ENCODE peak calls at places on chromosomes 11 and 22, in six cellular contexts. G is prostate gland, P is lower leg skin, O is tibial nerve, Z is ovary, I is IMR-90. T is an unnamed sample.

GRCh38 chr11:68610452-68611116 is 73.8 kb upstream of the GAL start:
- DNase-seq in I (peak; percentile 5), P (no peak), Z (no peak), O (no peak), G (no peak), T (no peak)

GRCh38 chr11:115759622-115760527 is 255.7 kb upstream of the CADM1 start:
- DNase-seq in O (no peak), Z (peak; percentile 32), P (no peak), I (no peak), G (no peak), T (no peak)

GRCh38 chr11:58354727-58355126 is 4.1 kb downstream of the OR5B17 start:
- DNase-seq in P (no peak), Z (no peak), G (no peak), I (no peak), O (no peak), T (no peak)

GRCh38 chr11:57121996-57122395 is 59.8 kb upstream of the LRRC55 start:
- DNase-seq in Z (no peak), G (no peak), P (no peak), I (no peak), O (no peak), T (no peak)

GRCh38 chr11:106197438-106197837 is 120.0 kb downstream of the AASDHPPT start:
- DNase-seq in O (no peak), I (no peak), G (no peak), Z (no peak), P (no peak), T (no peak)

GRCh38 chr22:20020533-20021195 is at the start of gene TANGO2:
- DNase-seq in Z (peak; percentile 87), I (peak; percentile 86), O (peak; percentile 86), P (peak; percentile 86), G (peak; percentile 92), T (peak; percentile 86)

GRCh38 chr11:44661311-44661717 is 65.4 kb upstream of the TSPAN18 start:
- DNase-seq in I (no peak), P (no peak), O (no peak), Z (no peak), G (no peak), T (no peak)

GRCh38 chr11:67251841-67252240 is 14.4 kb upstream of the GRK2 start:
- DNase-seq in O (no peak), Z (no peak), G (no peak), I (no peak), P (no peak), T (no peak)

GRCh38 chr11:43735931-43736330 is 55.4 kb downstream of the HSD17B12 start:
- DNase-seq in P (no peak), Z (no peak), O (no peak), I (peak; percentile 71), G (no peak), T (no peak)

GRCh38 chr11:79708319-79708928 is 267.6 kb upstream of the TENM4 start:
- DNase-seq in I (peak; percentile 50), G (no peak), Z (no peak), O (no peak), P (no peak), T (peak; percentile 30)

GRCh38 chr11:110862407-110862806 is 150.2 kb upstream of the ARHGAP20 start:
- DNase-seq in P (no peak), I (no peak), O (no peak), G (no peak), Z (no peak), T (no peak)

GRCh38 chr11:12224537-12224893 is 114.1 kb downstream of the MICAL2 start:
- DNase-seq in Z (no peak), I (peak; percentile 94), O (peak; percentile 28), G (peak; percentile 69), P (peak; percentile 83), T (peak; percentile 93)

GRCh38 chr11:59076876-59077571 is 9.1 kb upstream of the GLYATL1B start:
- DNase-seq in Z (no peak), O (no peak), I (no peak), P (no peak), G (no peak), T (no peak)

GRCh38 chr11:126969865-126970479 is 30.6 kb downstream of the KIRREL3 start:
- DNase-seq in P (no peak), Z (no peak), O (no peak), G (no peak), I (peak; percentile 83), T (no peak)

GRCh38 chr11:7513210-7514098 is at the start of gene PPFIBP2:
- DNase-seq in G (peak; percentile 94), Z (peak; percentile 81), I (peak; percentile 47), P (peak; percentile 84), O (peak; percentile 66), T (peak; percentile 52)
- TF ChIP-seq POLR2A in G (peak; percentile 85), Z (peak; percentile 46), I (no peak), P (peak; percentile 54), O (peak; percentile 45), T (no peak)

GRCh38 chr11:82869657-82870056 is 30.6 kb downstream of the PRCP start:
- DNase-seq in O (no peak), P (peak; percentile 58), G (peak; percentile 17), Z (no peak), I (no peak), T (no peak)

GRCh38 chr11:82872377-82873150 is 27.7 kb downstream of the PRCP start:
- DNase-seq in I (no peak), P (no peak), G (no peak), Z (no peak), O (no peak), T (no peak)

GRCh38 chr11:82873919-82874333 is 26.3 kb downstream of the PRCP start:
- DNase-seq in G (no peak), Z (no peak), O (no peak), P (no peak), I (no peak), T (no peak)

GRCh38 chr11:82871646-82872045 is 28.6 kb downstream of the PRCP start:
- DNase-seq in G (no peak), P (no peak), I (no peak), O (no peak), Z (no peak), T (no peak)

GRCh38 chr11:82874646-82875523 is 25.3 kb downstream of the PRCP start:
- DNase-seq in Z (no peak), P (no peak), G (no peak), O (no peak), I (no peak), T (no peak)
- TF ChIP-seq POLR2A in Z (no peak), P (no peak), G (no peak), O (no peak), I (no peak), T (no peak)

DNA sequence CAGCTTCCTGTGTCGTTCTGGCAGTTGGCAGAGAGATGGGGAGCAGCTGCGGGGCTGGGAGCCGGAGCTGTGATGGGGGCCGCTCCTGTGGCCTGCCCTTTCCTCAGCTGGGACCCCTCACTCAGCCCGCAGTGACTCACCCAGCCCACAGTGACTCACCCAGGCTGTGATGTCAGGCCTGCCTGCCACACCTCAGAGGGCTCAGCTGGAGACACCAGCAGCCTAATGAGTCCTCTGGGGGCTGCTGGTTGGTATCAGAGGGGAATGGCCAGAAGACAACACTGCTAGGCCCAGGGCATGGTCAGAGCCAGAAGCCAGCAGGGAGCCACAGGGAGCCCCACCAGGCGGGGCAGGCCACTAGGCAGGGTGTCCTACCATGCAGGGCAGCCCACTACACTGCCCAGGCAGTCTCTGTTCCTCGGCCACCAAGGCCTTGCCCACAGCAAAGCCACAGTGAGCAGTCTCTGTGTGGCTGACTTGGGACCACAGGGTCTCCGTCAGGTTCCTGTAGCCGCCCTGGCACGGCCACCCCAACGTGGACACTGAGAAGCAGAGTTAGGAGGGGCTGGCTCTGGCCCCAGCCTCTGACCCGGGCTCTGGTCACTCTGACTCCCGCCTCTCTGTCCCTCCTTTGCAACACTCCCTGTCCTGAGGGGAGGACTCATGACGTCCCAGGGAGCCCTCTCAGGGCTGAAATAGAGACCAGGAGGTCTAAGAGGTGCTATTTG is 4.3 kb upstream of the FXYD2 start:
- DNase-seq in O (no peak), Z (peak; percentile 64), P (no peak), I (peak; percentile 76), G (no peak), T (no peak)
- TF ChIP-seq POLR2A in O (no peak), Z (no peak), P (no peak), I (no peak), G (peak; percentile 20), T (no peak)

GRCh38 chr11:85647604-85648299 is at the start of gene TMEM126A:
- DNase-seq in I (peak; percentile 75), G (peak; percentile 86), P (peak; percentile 88), Z (peak; percentile 82), O (peak; percentile 78), T (peak; percentile 89)
- TF ChIP-seq POLR2A in I (peak; percentile 79), G (peak; percentile 79), P (no peak), Z (peak; percentile 63), O (no peak), T (peak; percentile 86)

GRCh38 chr11:65424200-65425104 is 1.9 kb downstream of the NEAT1 start:
- DNase-seq in Z (no peak), I (peak; percentile 54), O (no peak), P (no peak), G (no peak), T (no peak)

GRCh38 chr11:65421204-65422103 is 1.1 kb upstream of the NEAT1 start:
- DNase-seq in G (peak; percentile 98), O (peak; percentile 92), P (peak; percentile 98), Z (peak; percentile 90), I (peak; percentile 99), T (peak; percentile 40)

GRCh38 chr11:65422104-65422632 is 430 bp upstream of the NEAT1 start:
- DNase-seq in Z (peak; percentile 99), G (peak; percentile 96), I (peak; percentile 97), O (peak; percentile 96), P (peak; percentile 96), T (peak; percentile 45)

GRCh38 chr11:65423516-65424199 is 1.1 kb downstream of the NEAT1 start:
- DNase-seq in G (no peak), I (peak; percentile 32), O (peak; percentile 13), Z (no peak), P (no peak), T (no peak)

GRCh38 chr11:65422633-65423515 is at the start of gene NEAT1:
- DNase-seq in I (peak; percentile 92), O (peak; percentile 98), Z (peak; percentile 98), G (peak; percentile 97), P (peak; percentile 97), T (no peak)
- TF ChIP-seq POLR2A in I (peak; percentile 98), O (peak; percentile 100), Z (peak; percentile 100), G (peak; percentile 97), P (peak; percentile 100), T (peak; percentile 100)

GRCh38 chr22:38347181-38347943 is 30.1 kb upstream of the CSNK1E start:
- DNase-seq in G (no peak), Z (no peak), O (peak; percentile 10), I (no peak), P (no peak), T (no peak)
- TF ChIP-seq POLR2A in G (no peak), Z (no peak), O (no peak), I (no peak), P (no peak), T (no peak)

GRCh38 chr22:38181453-38182200 is at the start of gene PLA2G6:
- DNase-seq in Z (peak; percentile 99), P (peak; percentile 99), I (peak; percentile 98), O (peak; percentile 97), G (peak; percentile 98), T (peak; percentile 80)
- TF ChIP-seq POLR2A in Z (peak; percentile 55), P (no peak), I (peak; percentile 37), O (no peak), G (peak; percentile 71), T (peak; percentile 14)

T was measured in H54.